ENCODE peak calls at places on chromosome 17, in four cellular contexts. T is A549; Y is CD4-positive, alpha-beta T cell; K is ovary. O is an unnamed sample.

GRCh38 chr17:56779898-56780777 is 53.6 kb downstream of the C17orf67 start:
- DNase-seq in K (peak), T (peak), Y (peak), O (peak)

GRCh38 chr17:2054262-2054739 is 602 bp upstream of the HIC1 start:
- DNase-seq in T (peak), Y (peak), K (peak), O (no peak)

GRCh38 chr17:20127660-20128413 is 118.7 kb downstream of the SPECC1 start:
- DNase-seq in K (no peak), Y (no peak), T (peak), O (no peak)

GRCh38 chr17:79165296-79165695 is 90.7 kb downstream of the ENGASE start:
- DNase-seq in T (no peak), Y (no peak), K (no peak), O (no peak)

GRCh38 chr17:55770220-55770870 is 19.5 kb downstream of the PCTP start:
- DNase-seq in T (peak), K (no peak), Y (no peak), O (no peak)

GRCh38 chr17:79992657-79993389 is 42.8 kb downstream of the TBC1D16 start:
- DNase-seq in Y (no peak), T (no peak), K (no peak), O (no peak)

GRCh38 chr17:17830740-17831207 is 6.0 kb downstream of the SREBF1 start:
- DNase-seq in T (no peak), Y (no peak), K (no peak), O (no peak)

GRCh38 chr17:81342062-81342699 is 47.1 kb upstream of the SLC38A10 start:
- DNase-seq in Y (no peak), T (no peak), K (peak), O (no peak)

GRCh38 chr17:7897773-7898172 is 9.2 kb downstream of the CHD3 start:
- DNase-seq in Y (no peak), T (peak), K (no peak), O (no peak)

GRCh38 chr17:48429156-48429555 is 858 bp downstream of the SKAP1 start:
- DNase-seq in T (no peak), K (no peak), Y (peak), O (no peak)

GRCh38 chr17:53570731-53571130 is 252.0 kb upstream of the KIF2B start:
- DNase-seq in T (no peak), K (no peak), Y (no peak), O (no peak)

GRCh38 chr17:17819561-17819995 is 17.2 kb downstream of the SREBF1 start:
- DNase-seq in Y (no peak), T (peak), K (no peak), O (no peak)

GRCh38 chr17:18379246-18380146 is 1.9 kb downstream of the EVPLL start:
- DNase-seq in K (no peak), Y (no peak), T (no peak), O (no peak)

GRCh38 chr17:46979023-46979870 is at the start of gene RPRML:
- DNase-seq in K (peak), Y (no peak), T (peak), O (no peak)

GRCh38 chr17:71378036-71378435 is 742.8 kb upstream of the SOX9 start:
- DNase-seq in K (no peak), Y (no peak), T (no peak), O (no peak)

GRCh38 chr17:37774508-37774907 is 29.6 kb upstream of the HNF1B start:
- DNase-seq in K (no peak), T (no peak), Y (no peak), O (no peak)

GRCh38 chr17:68297168-68297567 is 5.9 kb downstream of the ARSG start:
- DNase-seq in T (no peak), K (no peak), Y (no peak), O (no peak)

GRCh38 chr17:69093279-69093789 is 32.6 kb upstream of the ABCA9 start:
- DNase-seq in K (no peak), Y (no peak), T (no peak), O (no peak)

GRCh38 chr17:80790981-80791742 is 200.5 kb upstream of the CHMP6 start:
- DNase-seq in K (no peak), T (no peak), Y (no peak), O (no peak)

GRCh38 chr17:48048321-48049140 is at the start of gene NFE2L1:
- DNase-seq in Y (no peak), T (peak), K (peak), O (peak)

GRCh38 chr17:45927247-45927646 is 32.9 kb downstream of the MAPT start:
- DNase-seq in Y (no peak), T (no peak), K (no peak), O (no peak)

GRCh38 chr17:7888184-7888920 is at the start of gene CHD3:
- DNase-seq in K (no peak), T (no peak), Y (peak), O (no peak)

GRCh38 chr17:70523407-70523806 is 354.1 kb downstream of the KCNJ2 start:
- DNase-seq in K (no peak), Y (no peak), T (no peak), O (no peak)

GRCh38 chr17:75077490-75078096 is 10.2 kb upstream of the SLC16A5 start:
- DNase-seq in K (peak), Y (peak), T (no peak), O (no peak)

GRCh38 chr17:55496094-55496881 is 15.0 kb downstream of the SMIM36 start:
- DNase-seq in T (peak), Y (no peak), K (no peak), O (no peak)

GRCh38 chr17:7237761-7238417 is 1.4 kb downstream of the PHF23 start:
- DNase-seq in Y (peak), T (peak), K (peak), O (peak)

GRCh38 chr17:75087182-75087557 is 584 bp upstream of the SLC16A5 start:
- DNase-seq in K (no peak), Y (no peak), T (no peak), O (no peak)

GRCh38 chr17:18182978-18183333 is 672 bp upstream of the ALKBH5 start:
- DNase-seq in K (peak), Y (peak), T (no peak), O (peak)

GRCh38 chr17:44608732-44609435 is 47.4 kb upstream of the MEIOC start:
- DNase-seq in Y (no peak), T (no peak), K (no peak), O (no peak)

GRCh38 chr17:18258356-18259038 is at the start of gene FLII:
- DNase-seq in T (peak), K (peak), Y (no peak), O (no peak)

GRCh38 chr17:45584092-45585036 is 93.8 kb upstream of the PLEKHM1 start:
- DNase-seq in Y (peak), K (peak), T (peak), O (peak)

GRCh38 chr17:27407916-27408846 is 48.1 kb upstream of the KSR1 start:
- DNase-seq in K (no peak), T (peak), Y (no peak), O (no peak)

GRCh38 chr17:65712383-65713267 is 151.2 kb upstream of the AXIN2 start:
- DNase-seq in T (no peak), K (no peak), Y (no peak), O (no peak)

GRCh38 chr17:3502466-3502865 is 26.7 kb downstream of the ASPA start:
- DNase-seq in K (no peak), Y (no peak), T (no peak), O (no peak)

GRCh38 chr17:10792156-10792555 is 11.7 kb downstream of the TMEM238L start:
- DNase-seq in K (no peak), Y (no peak), T (no peak), O (no peak)

GRCh38 chr17:9766970-9767369 is 24.4 kb downstream of the DHRS7C start:
- DNase-seq in Y (no peak), K (no peak), T (no peak), O (no peak)

GRCh38 chr17:68943123-68943811 is 11.9 kb downstream of the ABCA8 start:
- DNase-seq in T (no peak), Y (no peak), K (no peak), O (no peak)

GRCh38 chr17:57050303-57050702 is 34.7 kb upstream of the AKAP1 start:
- DNase-seq in Y (no peak), T (no peak), K (no peak), O (no peak)

GRCh38 chr17:75842411-75842810 is 1.8 kb downstream of the UNC13D start:
- DNase-seq in K (no peak), Y (no peak), T (no peak), O (no peak)

GRCh38 chr17:36535669-36536081 is 888 bp downstream of the PIGW start:
- DNase-seq in T (no peak), Y (no peak), K (no peak), O (no peak)
- TF ChIP-seq CTCF in T (peak), Y (no peak), K (no peak), O (no peak)

DNA sequence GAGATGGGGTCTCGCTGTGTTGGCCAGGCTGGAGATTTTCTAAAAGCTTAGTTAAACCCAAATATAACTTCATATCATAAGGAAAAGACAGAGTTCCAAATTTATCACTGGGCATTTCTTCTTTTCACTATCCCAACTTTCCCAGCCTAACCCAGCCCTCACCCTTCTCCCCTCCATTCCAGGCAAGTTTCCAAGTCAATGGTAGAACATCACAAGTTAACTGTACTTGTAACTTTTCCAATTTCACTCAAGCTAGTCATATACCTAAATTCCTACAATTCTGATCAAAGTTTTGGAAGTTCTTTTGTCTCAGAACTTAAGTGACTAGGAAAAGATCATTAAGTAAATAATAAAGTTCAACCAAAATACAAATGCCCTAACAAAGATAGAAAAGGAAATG is 61.2 kb downstream of the USP32 start:
- DNase-seq in Y (no peak), K (no peak), T (no peak), O (no peak)
- TF ChIP-seq CTCF in Y (no peak), K (no peak), T (no peak), O (no peak)

GRCh38 chr17:50266384-50267073 is 7.7 kb upstream of the TMEM92 start:
- DNase-seq in Y (no peak), K (peak), T (peak), O (peak)
- TF ChIP-seq CTCF in Y (no peak), K (no peak), T (no peak), O (peak)

DNA sequence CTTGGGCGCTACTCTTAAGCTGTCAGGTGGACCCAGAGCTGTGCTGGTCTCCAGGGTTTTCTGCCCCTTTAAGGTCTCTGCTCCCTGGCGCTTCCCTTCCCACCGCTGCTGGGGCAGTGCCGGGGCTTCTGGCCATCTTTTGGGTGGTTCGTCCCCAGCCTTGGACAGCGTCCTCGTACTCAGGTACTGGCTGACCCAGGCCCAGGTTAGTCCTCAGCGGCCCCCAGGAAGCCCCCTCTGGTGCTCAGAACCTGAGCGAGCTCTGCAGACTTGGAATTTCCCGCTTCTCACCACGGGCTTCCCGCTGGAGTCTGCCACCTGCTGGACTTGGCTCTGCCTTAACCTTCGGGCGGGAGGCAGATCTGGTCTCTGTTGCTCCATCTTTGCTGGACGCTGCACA is 94.1 kb upstream of the ZNF750 start:
- DNase-seq in T (no peak), Y (no peak), K (peak), O (no peak)
- TF ChIP-seq CTCF in T (no peak), Y (no peak), K (no peak), O (no peak)

GRCh38 chr17:30717290-30718098 is 107.0 kb downstream of the CRLF3 start:
- DNase-seq in T (no peak), K (peak), Y (no peak), O (no peak)

GRCh38 chr17:30720013-30720471 is 104.5 kb downstream of the CRLF3 start:
- DNase-seq in Y (no peak), T (no peak), K (no peak), O (peak)

GRCh38 chr17:30716461-30717289 is 107.8 kb downstream of the CRLF3 start:
- DNase-seq in T (peak), Y (no peak), K (no peak), O (no peak)
- TF ChIP-seq CTCF in T (peak), Y (no peak), K (no peak), O (peak)

DNA sequence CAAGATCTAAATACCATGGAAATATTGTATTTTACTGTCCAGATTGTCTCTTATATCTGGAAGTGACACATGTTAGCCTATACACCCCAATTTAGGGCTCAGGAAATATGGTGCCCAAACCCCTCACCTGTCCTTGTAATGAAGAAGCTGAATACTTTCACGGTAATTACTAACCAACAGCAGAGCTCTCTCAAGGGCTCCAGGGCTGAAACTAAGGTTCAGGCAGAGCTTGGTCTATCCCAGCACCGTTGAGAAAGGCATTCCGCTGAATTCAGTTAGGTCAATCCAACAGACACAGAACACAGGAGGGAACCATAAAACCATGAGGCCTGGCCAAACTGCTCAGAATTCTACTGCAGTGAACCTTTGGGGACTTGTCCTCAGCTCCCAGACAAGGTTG is 14.9 kb downstream of the MYO18A start:
- DNase-seq in T (no peak), Y (no peak), K (no peak), O (no peak)
- TF ChIP-seq CTCF in T (no peak), Y (no peak), K (no peak), O (no peak)

GRCh38 chr17:38890410-38890746 is 20.5 kb downstream of the LASP1 start:
- DNase-seq in T (no peak), Y (no peak), K (no peak), O (no peak)
- TF ChIP-seq CTCF in T (no peak), Y (no peak), K (no peak), O (no peak)

GRCh38 chr17:11980813-11981212 is 16.5 kb downstream of the ZNF18 start:
- DNase-seq in Y (no peak), T (no peak), K (no peak), O (no peak)
- TF ChIP-seq CTCF in Y (no peak), T (peak), K (no peak), O (peak)

DNA sequence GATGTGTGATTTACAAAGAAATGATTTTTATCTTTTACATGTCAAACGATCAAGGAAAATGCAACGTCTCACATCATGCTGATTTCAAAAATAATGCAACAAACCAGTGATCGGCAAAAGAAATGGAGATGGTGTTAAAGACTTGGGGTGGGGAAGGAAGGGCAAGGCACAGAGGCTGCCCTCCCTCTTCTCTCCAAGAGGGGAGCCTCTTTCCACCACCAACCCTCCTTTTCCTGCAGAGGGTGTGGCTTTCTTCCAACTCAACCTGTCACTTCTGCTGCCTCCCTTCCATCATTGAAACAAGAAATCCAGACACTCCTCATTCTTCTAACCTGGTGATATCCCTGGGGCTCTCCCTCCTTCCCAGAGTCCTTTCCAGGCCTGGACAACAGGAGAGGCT is 320.8 kb downstream of the SLC39A11 start:
- DNase-seq in T (no peak), Y (no peak), K (no peak), O (no peak)
- TF ChIP-seq CTCF in T (no peak), Y (no peak), K (no peak), O (no peak)

GRCh38 chr17:41599680-41600079 is 12.9 kb downstream of the KRT16 start:
- DNase-seq in Y (no peak), T (no peak), K (no peak), O (no peak)

GRCh38 chr17:41600318-41600717 is 12.2 kb downstream of the KRT16 start:
- DNase-seq in T (no peak), K (no peak), Y (no peak), O (no peak)

GRCh38 chr17:41602524-41602923 is 10.0 kb downstream of the KRT16 start:
- DNase-seq in T (no peak), K (no peak), Y (no peak), O (no peak)
- TF ChIP-seq CTCF in T (no peak), K (no peak), Y (no peak), O (no peak)

O was measured in osteocyte.